ENCODE peak calls at places on chromosomes 7 and 10, in eight cellular contexts. G is fibroblast of lung; E is psoas muscle; O is Panc1; H is kidney; A is astrocyte; P is adrenal gland; L is CD8-positive, alpha-beta T cell. U is an unnamed sample. For H3K36me3, the result is how much of the 10 kb centered on the place peaks cover.

GRCh38 chr10:132848306-132848705 is 62.4 kb upstream of the NKX6-2 start:
- DNase-seq in P (no peak), H (no peak), A (no peak), E (no peak), L (no peak), O (no peak), G (no peak), U (peak)

GRCh38 chr7:22435105-22435504 is 64.9 kb downstream of the STEAP1B start:
- DNase-seq in L (no peak), P (no peak), E (no peak), O (no peak), A (no peak), G (no peak), H (no peak), U (no peak)

GRCh38 chr10:29658984-29659769 is 24.4 kb upstream of the SVIL start:
- DNase-seq in G (peak), H (peak), A (peak), L (peak), P (peak), O (peak), E (peak), U (peak)

GRCh38 chr7:88477957-88478356 is 171.3 kb upstream of the STEAP4 start:
- DNase-seq in E (no peak), P (no peak), G (no peak), L (no peak), O (no peak), H (no peak), A (no peak), U (no peak)

GRCh38 chr7:88217675-88218427 is 2.0 kb downstream of the SRI start:
- DNase-seq in E (no peak), O (no peak), P (no peak), A (peak), G (peak), L (no peak), H (no peak), U (no peak)

GRCh38 chr7:2928613-2929311 is 84.7 kb upstream of the GNA12 start:
- DNase-seq in P (no peak), H (peak), L (no peak), O (no peak), E (no peak), A (no peak), G (no peak), U (no peak)

GRCh38 chr7:141558544-141559183 is 7.5 kb downstream of the AGK start:
- DNase-seq in E (no peak), L (no peak), A (peak), G (peak), O (no peak), P (no peak), H (no peak), U (no peak)

GRCh38 chr7:81470084-81470723 is 299.6 kb downstream of the HGF start:
- DNase-seq in O (no peak), E (peak), L (no peak), P (peak), G (peak), A (peak), H (peak), U (peak)

GRCh38 chr7:93040355-93040754 is 77.4 kb downstream of the SAMD9 start:
- DNase-seq in O (no peak), P (no peak), L (no peak), H (no peak), A (no peak), G (no peak), E (no peak), U (no peak)

GRCh38 chr7:15891151-15891842 is 204.8 kb upstream of the MEOX2 start:
- DNase-seq in E (no peak), L (no peak), G (peak), P (no peak), O (no peak), A (peak), H (no peak), U (no peak)

GRCh38 chr7:37040330-37040729 is 316.0 kb upstream of the AOAH start:
- DNase-seq in H (no peak), G (no peak), E (no peak), A (no peak), O (no peak), P (no peak), L (no peak), U (no peak)

GRCh38 chr10:113854757-113855626 is 531 bp downstream of the NHLRC2 start:
- DNase-seq in E (peak), O (no peak), G (peak), L (peak), P (peak), A (peak), H (peak), U (peak)

GRCh38 chr10:117364121-117364960 is 10.9 kb downstream of the PDZD8 start:
- DNase-seq in E (no peak), O (no peak), A (peak), G (peak), H (no peak), P (no peak), L (no peak), U (no peak)

GRCh38 chr7:38796636-38797501 is 112.1 kb downstream of the VPS41 start:
- DNase-seq in P (peak), L (peak), H (no peak), E (no peak), A (peak), O (peak), G (peak), U (no peak)

GRCh38 chr10:46515402-46516192 is 40.9 kb downstream of the GPRIN2 start:
- DNase-seq in H (no peak), G (no peak), A (no peak), E (peak), L (no peak), P (peak), O (no peak), U (no peak)

GRCh38 chr10:49023752-49024151 is 84.1 kb upstream of the LRRC18 start:
- DNase-seq in P (no peak), O (no peak), H (no peak), G (no peak), L (no peak), E (no peak), A (no peak), U (no peak)
- H3K4me3 ChIP-seq in P (no peak), O (no peak), H (no peak), G (no peak), L (no peak), E (no peak), A (no peak), U (no peak)

GRCh38 chr7:46685051-46685450 is 764.0 kb upstream of the IGFBP3 start:
- DNase-seq in P (no peak), E (no peak), H (no peak), A (no peak), O (no peak), G (no peak), L (no peak), U (no peak)
- TF ChIP-seq CTCF in P (no peak), E (no peak), H (no peak), A (no peak), O (peak), G (no peak), L (no peak), U (no peak)

DNA sequence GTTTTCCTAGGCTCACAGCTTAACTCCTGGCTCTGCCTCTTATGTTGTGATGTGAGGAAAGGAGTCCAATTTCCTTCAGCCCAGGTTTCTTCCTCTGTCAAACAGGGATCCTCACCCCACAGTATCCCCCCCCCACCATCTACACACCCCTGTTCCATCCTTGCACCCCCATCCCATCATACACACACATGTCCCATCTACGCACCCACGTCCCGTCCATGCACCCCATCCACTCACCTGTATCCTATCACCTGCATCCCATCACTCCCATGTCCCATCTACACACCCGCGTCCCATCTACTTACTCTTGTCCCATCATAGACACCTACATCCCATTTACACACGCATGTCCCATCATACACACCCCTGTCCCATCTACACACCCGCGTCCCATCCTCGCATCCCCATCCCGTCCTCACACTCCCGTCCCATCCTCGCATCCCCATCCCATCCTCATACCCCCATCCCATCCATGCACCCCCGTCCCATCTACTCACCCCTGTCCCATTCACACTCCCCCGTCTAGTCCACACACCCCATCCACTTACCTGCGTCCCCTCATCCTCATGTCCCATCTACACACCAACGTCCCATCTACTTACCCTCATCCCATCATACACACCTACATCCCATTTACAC is 117.3 kb downstream of the TRRAP start:
- DNase-seq in G (no peak), A (no peak), E (no peak), O (no peak), H (no peak), P (no peak), L (no peak), U (no peak)
- H3K36me3 ChIP-seq in G (under half), A (half or more), E (under half), O (under half), H (half or more), P (under half), L (under half), U (under half)

GRCh38 chr10:23718946-23719345 is 280.1 kb downstream of the OTUD1 start:
- DNase-seq in E (no peak), H (no peak), P (no peak), O (no peak), G (no peak), A (no peak), L (no peak), U (no peak)

GRCh38 chr10:23717913-23718312 is 279.0 kb downstream of the OTUD1 start:
- DNase-seq in H (no peak), O (no peak), P (no peak), E (no peak), A (no peak), L (no peak), G (no peak), U (no peak)

GRCh38 chr10:23723796-23724195 is 284.9 kb downstream of the OTUD1 start:
- DNase-seq in H (no peak), G (no peak), L (no peak), E (no peak), A (no peak), O (no peak), P (no peak), U (no peak)
- H3K4me3 ChIP-seq in H (no peak), G (no peak), L (no peak), E (no peak), A (no peak), O (no peak), P (no peak), U (no peak)

GRCh38 chr10:100824886-100825285 is 79.5 kb downstream of the PAX2 start:
- DNase-seq in E (no peak), G (no peak), A (no peak), L (no peak), O (no peak), H (no peak), P (no peak), U (no peak)
- TF ChIP-seq CTCF in E (no peak), G (no peak), A (no peak), L (no peak), O (no peak), H (no peak), P (no peak), U (no peak)

GRCh38 chr10:11325817-11326216 is 285.6 kb downstream of the USP6NL start:
- DNase-seq in P (no peak), O (no peak), L (no peak), E (no peak), H (no peak), G (peak), A (peak), U (peak)
- H3K36me3 ChIP-seq in P (under half), O (under half), L (half or more), E (under half), H (under half), G (under half), A (under half), U (under half)

DNA sequence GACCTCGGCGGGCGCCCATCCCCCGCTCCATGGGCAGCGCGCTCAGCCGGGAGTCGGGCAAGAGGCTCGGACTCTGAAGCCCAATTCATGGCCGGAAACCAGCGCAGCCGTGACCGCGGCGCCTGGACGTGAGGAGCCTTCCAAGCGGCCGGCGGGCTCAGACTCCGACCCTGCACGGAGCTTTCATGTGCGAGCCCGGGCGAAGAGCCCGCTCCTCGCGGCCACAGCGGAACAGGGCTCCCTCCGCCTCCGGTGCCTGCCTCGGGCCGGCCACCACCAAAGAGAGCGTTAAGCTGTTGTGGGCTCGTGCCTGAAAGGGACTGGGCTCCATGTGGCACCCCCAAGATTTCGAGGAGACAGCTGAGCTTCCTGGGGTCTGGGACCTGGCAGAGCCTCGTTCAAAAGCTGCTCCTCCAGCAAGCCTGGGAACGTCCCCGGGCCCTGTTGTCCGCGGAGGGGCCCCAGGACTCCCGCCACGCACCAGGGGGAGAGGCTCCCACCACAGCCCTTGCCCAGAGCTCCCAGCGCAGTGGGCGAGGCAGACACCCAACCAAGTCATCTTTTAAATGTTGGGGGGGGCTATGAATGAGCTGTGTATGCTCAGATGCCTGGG is 850 bp upstream of the GRID1 start:
- DNase-seq in L (no peak), E (no peak), H (peak), P (no peak), G (peak), O (no peak), A (no peak), U (peak)
- H3K4me3 ChIP-seq in L (no peak), E (peak), H (no peak), P (no peak), G (no peak), O (no peak), A (no peak), U (peak)

DNA sequence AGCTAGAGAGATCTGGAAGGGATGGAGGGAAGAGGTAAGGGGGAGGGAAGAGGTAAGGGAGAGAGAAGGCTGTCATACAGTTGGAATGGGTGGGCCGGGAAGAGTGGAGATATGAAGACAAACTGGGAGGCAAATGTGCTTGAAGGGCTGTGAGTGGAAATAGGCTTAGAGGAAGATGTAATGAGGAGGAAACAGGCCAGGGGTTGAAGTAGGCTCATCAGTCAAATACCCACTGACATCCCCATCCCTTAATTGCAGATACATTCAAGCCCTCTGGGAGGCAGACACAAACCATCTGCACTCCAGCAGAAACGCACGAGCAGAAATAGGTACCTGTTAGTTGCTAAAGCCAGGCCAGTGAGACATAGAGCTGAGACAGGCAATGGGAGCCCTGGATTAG is 2.1 kb downstream of the SYNPO2L start:
- DNase-seq in H (no peak), L (no peak), P (peak), G (no peak), A (no peak), O (peak), E (peak), U (peak)
- TF ChIP-seq CTCF in H (no peak), L (no peak), P (peak), G (peak), A (no peak), O (no peak), E (peak), U (peak)